ENCODE peak calls at places on chromosome 6, in five cellular contexts. One of them, this sample, is unnamed. For H3K36me3, the result is how much of the 10 kb centered on the place peaks cover.

GRCh38 chr6:160141001-160141726 is 19.5 kb downstream of the SLC22A1 start:
- DNase-seq in CD8-positive, alpha-beta T cell: no peak
- DNase-seq in K562: no peak
- DNase-seq in left ventricle myocardium inferior: no peak
- DNase-seq in Karpas-422: no peak
- DNase-seq in this sample: no peak

GRCh38 chr6:167420177-167420576 is 95.3 kb downstream of the TTLL2 start:
- DNase-seq in CD8-positive, alpha-beta T cell: no peak
- DNase-seq in K562: no peak
- DNase-seq in left ventricle myocardium inferior: no peak
- DNase-seq in Karpas-422: no peak
- DNase-seq in this sample: no peak

GRCh38 chr6:6610031-6610591 is 21.6 kb downstream of the LY86 start:
- DNase-seq in CD8-positive, alpha-beta T cell: peak
- DNase-seq in K562: no peak
- DNase-seq in left ventricle myocardium inferior: no peak
- DNase-seq in Karpas-422: peak
- DNase-seq in this sample: no peak

GRCh38 chr6:26401987-26402658 is at the start of gene BTN3A1:
- DNase-seq in CD8-positive, alpha-beta T cell: peak
- DNase-seq in K562: peak
- DNase-seq in left ventricle myocardium inferior: peak
- DNase-seq in Karpas-422: peak
- DNase-seq in this sample: peak

GRCh38 chr6:4780360-4780812 is 4.2 kb downstream of the CDYL start:
- DNase-seq in CD8-positive, alpha-beta T cell: no peak
- DNase-seq in K562: no peak
- DNase-seq in left ventricle myocardium inferior: no peak
- DNase-seq in Karpas-422: no peak
- DNase-seq in this sample: no peak

GRCh38 chr6:14513726-14514125 is 396.2 kb downstream of the CD83 start:
- DNase-seq in CD8-positive, alpha-beta T cell: no peak
- DNase-seq in K562: no peak
- DNase-seq in left ventricle myocardium inferior: no peak
- DNase-seq in Karpas-422: no peak
- DNase-seq in this sample: no peak

GRCh38 chr6:26342106-26342999 is 22.6 kb upstream of the BTN3A2 start:
- DNase-seq in CD8-positive, alpha-beta T cell: no peak
- DNase-seq in K562: no peak
- DNase-seq in left ventricle myocardium inferior: no peak
- DNase-seq in Karpas-422: no peak
- DNase-seq in this sample: no peak

GRCh38 chr6:168165373-168165772 is 86.4 kb upstream of the FRMD1 start:
- DNase-seq in CD8-positive, alpha-beta T cell: no peak
- DNase-seq in K562: no peak
- DNase-seq in left ventricle myocardium inferior: no peak
- DNase-seq in Karpas-422: no peak
- DNase-seq in this sample: no peak

GRCh38 chr6:11648436-11648775 is 110.9 kb downstream of the TMEM170B start:
- DNase-seq in CD8-positive, alpha-beta T cell: no peak
- DNase-seq in K562: no peak
- DNase-seq in left ventricle myocardium inferior: no peak
- DNase-seq in Karpas-422: no peak
- DNase-seq in this sample: no peak

GRCh38 chr6:40419377-40419776 is 167.8 kb downstream of the LRFN2 start:
- DNase-seq in CD8-positive, alpha-beta T cell: no peak
- DNase-seq in K562: no peak
- DNase-seq in left ventricle myocardium inferior: no peak
- DNase-seq in Karpas-422: no peak
- DNase-seq in this sample: no peak

GRCh38 chr6:2447318-2447717 is 201.9 kb upstream of the GMDS start:
- DNase-seq in CD8-positive, alpha-beta T cell: no peak
- DNase-seq in K562: no peak
- DNase-seq in left ventricle myocardium inferior: no peak
- DNase-seq in Karpas-422: no peak
- DNase-seq in this sample: no peak

GRCh38 chr6:117616971-117617765 is 14.9 kb upstream of the GOPC start:
- DNase-seq in CD8-positive, alpha-beta T cell: peak
- DNase-seq in K562: no peak
- DNase-seq in left ventricle myocardium inferior: no peak
- DNase-seq in Karpas-422: no peak
- DNase-seq in this sample: no peak

GRCh38 chr6:31113861-31114539 is 600 bp upstream of the PSORS1C1 start:
- DNase-seq in CD8-positive, alpha-beta T cell: no peak
- DNase-seq in K562: no peak
- DNase-seq in left ventricle myocardium inferior: no peak
- DNase-seq in Karpas-422: no peak
- DNase-seq in this sample: no peak

GRCh38 chr6:148557796-148558457 is 188.9 kb upstream of the UST start:
- DNase-seq in CD8-positive, alpha-beta T cell: no peak
- DNase-seq in K562: no peak
- DNase-seq in left ventricle myocardium inferior: no peak
- DNase-seq in Karpas-422: peak
- DNase-seq in this sample: no peak

GRCh38 chr6:154653853-154654252 is 79.4 kb upstream of the SCAF8 start:
- DNase-seq in CD8-positive, alpha-beta T cell: no peak
- DNase-seq in K562: no peak
- DNase-seq in left ventricle myocardium inferior: no peak
- DNase-seq in Karpas-422: no peak
- DNase-seq in this sample: no peak

GRCh38 chr6:169807219-169807618 is 55.8 kb downstream of the ERMARD start:
- DNase-seq in CD8-positive, alpha-beta T cell: no peak
- DNase-seq in K562: no peak
- DNase-seq in left ventricle myocardium inferior: no peak
- DNase-seq in Karpas-422: no peak
- DNase-seq in this sample: no peak

GRCh38 chr6:135906542-135906941 is 55.0 kb downstream of the PDE7B start:
- DNase-seq in CD8-positive, alpha-beta T cell: no peak
- DNase-seq in K562: no peak
- DNase-seq in left ventricle myocardium inferior: no peak
- DNase-seq in Karpas-422: no peak
- DNase-seq in this sample: no peak

GRCh38 chr6:166999145-166999844 is at the start of gene CEP43:
- DNase-seq in CD8-positive, alpha-beta T cell: peak
- DNase-seq in K562: peak
- DNase-seq in left ventricle myocardium inferior: peak
- DNase-seq in Karpas-422: peak
- DNase-seq in this sample: peak

GRCh38 chr6:36618366-36619355 is 24.5 kb downstream of the SRSF3 start:
- DNase-seq in CD8-positive, alpha-beta T cell: no peak
- DNase-seq in K562: no peak
- DNase-seq in left ventricle myocardium inferior: no peak
- DNase-seq in Karpas-422: peak
- DNase-seq in this sample: no peak
- H3K36me3 ChIP-seq in CD8-positive, alpha-beta T cell: under half
- H3K36me3 ChIP-seq in K562: under half
- H3K36me3 ChIP-seq in left ventricle myocardium inferior: under half
- H3K36me3 ChIP-seq in Karpas-422: under half
- H3K36me3 ChIP-seq in this sample: under half

DNA sequence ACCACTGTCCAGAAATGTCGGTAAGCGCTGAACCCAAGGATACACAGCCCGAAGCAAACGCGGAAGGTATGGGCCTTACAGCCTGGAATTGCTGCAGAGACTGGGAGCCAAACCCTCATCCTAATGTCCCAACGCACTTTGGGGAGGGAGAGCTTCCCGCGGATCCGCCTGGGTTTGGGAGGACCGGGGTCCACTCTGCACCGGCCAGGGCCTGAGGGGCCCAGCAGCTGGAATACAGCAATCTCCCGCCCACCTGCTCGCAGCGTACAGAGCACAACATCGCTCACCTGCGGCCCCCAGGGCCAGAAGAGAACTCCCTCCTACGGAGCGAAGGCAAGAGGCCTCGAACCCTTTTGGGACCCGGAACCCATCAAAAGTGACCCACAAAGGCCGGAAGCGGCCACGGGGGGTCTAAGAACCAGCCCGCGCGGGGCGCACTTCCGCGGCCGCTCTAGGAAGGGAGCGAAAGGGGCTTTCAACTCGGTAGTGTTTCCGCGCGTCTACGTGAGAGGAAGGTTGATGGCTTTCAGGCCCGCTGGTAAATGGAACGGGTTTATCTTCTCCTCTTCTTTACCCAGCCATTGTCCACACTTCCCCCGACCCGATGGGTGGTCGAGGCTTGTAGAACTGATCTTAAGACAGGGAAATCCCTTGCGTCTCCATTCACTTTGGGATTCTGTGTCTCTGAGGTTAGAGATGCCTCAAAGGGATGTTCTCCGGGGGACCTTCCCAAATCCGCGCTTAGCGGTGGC is at the start of gene ZSCAN12:
- DNase-seq in CD8-positive, alpha-beta T cell: peak
- DNase-seq in K562: peak
- DNase-seq in left ventricle myocardium inferior: peak
- DNase-seq in Karpas-422: peak
- DNase-seq in this sample: peak
- H3K27ac ChIP-seq in CD8-positive, alpha-beta T cell: peak
- H3K27ac ChIP-seq in K562: peak
- H3K27ac ChIP-seq in left ventricle myocardium inferior: peak
- H3K27ac ChIP-seq in Karpas-422: peak
- H3K27ac ChIP-seq in this sample: peak

GRCh38 chr6:85465762-85466161 is 15.9 kb downstream of the NT5E start:
- DNase-seq in CD8-positive, alpha-beta T cell: no peak
- DNase-seq in K562: no peak
- DNase-seq in left ventricle myocardium inferior: no peak
- DNase-seq in Karpas-422: no peak
- DNase-seq in this sample: no peak
- H3K36me3 ChIP-seq in CD8-positive, alpha-beta T cell: under half
- H3K36me3 ChIP-seq in K562: under half
- H3K36me3 ChIP-seq in left ventricle myocardium inferior: under half
- H3K36me3 ChIP-seq in Karpas-422: under half
- H3K36me3 ChIP-seq in this sample: under half

GRCh38 chr6:112223070-112223861 is 31.1 kb downstream of the LAMA4 start:
- DNase-seq in CD8-positive, alpha-beta T cell: no peak
- DNase-seq in K562: no peak
- DNase-seq in left ventricle myocardium inferior: no peak
- DNase-seq in Karpas-422: no peak
- DNase-seq in this sample: no peak

GRCh38 chr6:112225691-112226090 is 28.7 kb downstream of the LAMA4 start:
- DNase-seq in CD8-positive, alpha-beta T cell: no peak
- DNase-seq in K562: no peak
- DNase-seq in left ventricle myocardium inferior: no peak
- DNase-seq in Karpas-422: no peak
- DNase-seq in this sample: no peak

GRCh38 chr6:112222111-112222726 is 32.1 kb downstream of the LAMA4 start:
- DNase-seq in CD8-positive, alpha-beta T cell: no peak
- DNase-seq in K562: no peak
- DNase-seq in left ventricle myocardium inferior: no peak
- DNase-seq in Karpas-422: no peak
- DNase-seq in this sample: no peak

GRCh38 chr6:112221561-112221960 is 32.8 kb downstream of the LAMA4 start:
- DNase-seq in CD8-positive, alpha-beta T cell: no peak
- DNase-seq in K562: no peak
- DNase-seq in left ventricle myocardium inferior: no peak
- DNase-seq in Karpas-422: no peak
- DNase-seq in this sample: no peak

GRCh38 chr6:112224088-112224487 is 30.3 kb downstream of the LAMA4 start:
- DNase-seq in CD8-positive, alpha-beta T cell: no peak
- DNase-seq in K562: no peak
- DNase-seq in left ventricle myocardium inferior: no peak
- DNase-seq in Karpas-422: no peak
- DNase-seq in this sample: no peak
- H3K27ac ChIP-seq in CD8-positive, alpha-beta T cell: no peak
- H3K27ac ChIP-seq in K562: no peak
- H3K27ac ChIP-seq in left ventricle myocardium inferior: peak
- H3K27ac ChIP-seq in Karpas-422: no peak
- H3K27ac ChIP-seq in this sample: peak

DNA sequence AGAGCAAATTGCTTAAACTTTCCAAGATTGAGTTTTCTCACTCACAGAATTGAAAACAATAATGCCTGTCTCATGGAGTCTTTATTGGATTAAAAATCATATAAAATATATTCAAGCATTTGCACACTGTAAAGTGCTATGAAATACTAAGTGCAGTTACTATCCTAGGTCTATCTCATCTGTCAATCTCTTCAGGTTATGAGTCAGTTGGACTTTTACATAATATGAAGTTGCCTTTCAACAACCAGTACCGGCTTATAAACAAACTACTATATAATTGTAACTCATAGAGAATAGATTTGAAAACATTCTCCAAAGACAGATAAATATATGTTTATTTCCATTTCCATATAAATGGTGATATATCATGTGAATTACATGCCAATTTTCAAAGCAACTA is 20.4 kb upstream of the GSTA4 start:
- DNase-seq in CD8-positive, alpha-beta T cell: no peak
- DNase-seq in K562: no peak
- DNase-seq in left ventricle myocardium inferior: no peak
- DNase-seq in Karpas-422: no peak
- DNase-seq in this sample: no peak
- H3K36me3 ChIP-seq in CD8-positive, alpha-beta T cell: under half
- H3K36me3 ChIP-seq in K562: under half
- H3K36me3 ChIP-seq in left ventricle myocardium inferior: half or more
- H3K36me3 ChIP-seq in Karpas-422: under half
- H3K36me3 ChIP-seq in this sample: half or more

GRCh38 chr6:82249381-82250253 is 2.1 kb upstream of the IBTK start:
- DNase-seq in CD8-positive, alpha-beta T cell: no peak
- DNase-seq in K562: no peak
- DNase-seq in left ventricle myocardium inferior: no peak
- DNase-seq in Karpas-422: no peak
- DNase-seq in this sample: no peak
- H3K27ac ChIP-seq in CD8-positive, alpha-beta T cell: no peak
- H3K27ac ChIP-seq in K562: no peak
- H3K27ac ChIP-seq in left ventricle myocardium inferior: no peak
- H3K27ac ChIP-seq in Karpas-422: no peak
- H3K27ac ChIP-seq in this sample: no peak